ENCODE peak calls at places on chromosome 4, in nine cellular contexts. C is stimulated activated CD4-positive, alpha-beta T cell treated with anti-CD3 and anti-CD28 coated beads, Interleukin-12 subunit alpha, Interleukin-12 subunit beta, amount 100 ng/mL, for 48 hours; N is ureter; H is AG10803; L is stimulated activated CD8-positive, alpha-beta memory T cell treated with anti-CD3 and anti-CD28 coated beads, Interleukin-15, amount 100 ng/mL, for 4 hours; O is NCI-H1417; P is dorsolateral prefrontal cortex; G is naive thymus-derived CD8-positive, alpha-beta T cell; Z is activated naive CD4-positive, alpha-beta T cell. F is an unnamed sample.

GRCh38 chr4:139838811-139839210 is 173.2 kb downstream of the MGST2 start:
- DNase-seq in O (no peak), Z (no peak), L (no peak), H (peak), C (no peak), P (no peak), G (no peak), N (no peak), F (no peak)

GRCh38 chr4:6943012-6943869 is 33.6 kb downstream of the TBC1D14 start:
- DNase-seq in Z (no peak), P (no peak), L (no peak), G (no peak), H (no peak), C (no peak), O (no peak), N (no peak), F (no peak)

GRCh38 chr4:172871381-172871780 is 297.2 kb upstream of the GALNT7 start:
- DNase-seq in C (no peak), Z (no peak), G (no peak), L (no peak), N (no peak), P (no peak), O (no peak), H (no peak), F (no peak)

GRCh38 chr4:18390655-18391369 is 369.3 kb upstream of the LCORL start:
- DNase-seq in L (no peak), G (no peak), H (peak), O (no peak), N (no peak), C (no peak), Z (no peak), P (no peak), F (no peak)

GRCh38 chr4:2350982-2351381 is 67.5 kb downstream of the ZFYVE28 start:
- DNase-seq in L (no peak), P (peak), Z (no peak), C (no peak), N (no peak), G (no peak), O (no peak), H (no peak), F (peak)

GRCh38 chr4:72606751-72607150 is 37.7 kb upstream of the ADAMTS3 start:
- DNase-seq in H (no peak), P (no peak), L (no peak), O (no peak), G (no peak), N (no peak), Z (no peak), C (no peak), F (no peak)

GRCh38 chr4:7594013-7594412 is 159.3 kb upstream of the PSAPL1 start:
- DNase-seq in H (no peak), G (no peak), O (peak), C (no peak), Z (no peak), L (no peak), N (no peak), P (no peak), F (no peak)

GRCh38 chr4:86091201-86091600 is 268.7 kb downstream of the MAPK10 start:
- DNase-seq in G (no peak), O (no peak), C (no peak), Z (no peak), P (no peak), N (no peak), H (no peak), L (no peak), F (no peak)

GRCh38 chr4:173130671-173131070 is 37.9 kb upstream of the GALNT7 start:
- DNase-seq in Z (no peak), C (no peak), N (no peak), H (no peak), L (no peak), O (no peak), G (no peak), P (no peak), F (no peak)

GRCh38 chr4:177761692-177762091 is 319.5 kb upstream of the AGA start:
- DNase-seq in Z (no peak), P (no peak), N (no peak), G (no peak), O (no peak), C (no peak), H (no peak), L (no peak), F (no peak)

GRCh38 chr4:93719552-93719951 is 109.0 kb upstream of the ATOH1 start:
- DNase-seq in N (no peak), O (no peak), L (no peak), Z (no peak), P (no peak), C (no peak), G (no peak), H (no peak), F (no peak)

GRCh38 chr4:150033109-150033508 is 45.1 kb upstream of the DCLK2 start:
- DNase-seq in C (no peak), O (no peak), L (no peak), H (no peak), N (no peak), Z (no peak), P (no peak), G (no peak), F (no peak)

GRCh38 chr4:55547461-55547770 is 707 bp upstream of the CLOCK start:
- DNase-seq in C (no peak), N (no peak), H (no peak), Z (no peak), P (peak), G (no peak), O (no peak), L (no peak), F (no peak)